ENCODE peak calls at places on chromosomes 12 and 14, in ten cellular contexts. O is psoas muscle, X is AG09319, S is neural progenitor cell, E is Calu3, V is pancreas, F is osteocyte, Y is tibial artery, Q is natural killer cell, U is endothelial cell of umbilical vein. K is an unnamed sample.
A peak's percentile ranks its signal among the peaks of the same experiment; 100 is the strongest.

GRCh38 chr14:92408186-92408585 is 85.2 kb downstream of the SLC24A4 start:
- DNase-seq in O (no peak), X (peak; percentile 44), S (no peak), E (no peak), V (no peak), F (no peak), Y (no peak), Q (no peak), U (peak; percentile 7), K (no peak)

GRCh38 chr14:61620130-61620946 is 75.0 kb upstream of the HIF1A start:
- DNase-seq in O (no peak), X (peak; percentile 87), S (no peak), E (no peak), V (no peak), F (no peak), Y (no peak), Q (no peak), U (peak; percentile 62), K (no peak)

GRCh38 chr12:78431931-78432330 is 432.6 kb upstream of the SYT1 start:
- DNase-seq in O (no peak), X (no peak), S (no peak), E (no peak), V (no peak), F (no peak), Y (no peak), Q (no peak), U (no peak), K (no peak)

GRCh38 chr12:93234641-93235040 is 143.1 kb upstream of the NUDT4 start:
- DNase-seq in O (no peak), X (no peak), S (no peak), E (no peak), V (peak; percentile 57), F (no peak), Y (no peak), Q (no peak), U (peak; percentile 89), K (no peak)

GRCh38 chr12:100554608-100555077 is 18.8 kb upstream of the GAS2L3 start:
- DNase-seq in O (no peak), X (peak; percentile 59), S (peak; percentile 82), E (peak; percentile 74), V (peak; percentile 43), F (no peak), Y (no peak), Q (no peak), U (peak; percentile 96), K (no peak)

GRCh38 chr12:62273724-62274380 is 13.6 kb downstream of the USP15 start:
- DNase-seq in O (no peak), X (no peak), S (no peak), E (no peak), V (no peak), F (no peak), Y (no peak), Q (no peak), U (no peak), K (no peak)

GRCh38 chr12:64621257-64621942 is 11.1 kb downstream of the RASSF3 start:
- DNase-seq in O (no peak), X (no peak), S (no peak), E (no peak), V (no peak), F (no peak), Y (peak; percentile 76), Q (no peak), U (peak; percentile 25), K (no peak)

GRCh38 chr12:19288603-19289244 is 150.6 kb upstream of the AEBP2 start:
- DNase-seq in O (no peak), X (no peak), S (peak; percentile 37), E (no peak), V (no peak), F (no peak), Y (no peak), Q (no peak), U (peak; percentile 58), K (no peak)

GRCh38 chr12:14955876-14956811 is 5.3 kb downstream of the ARHGDIB start:
- DNase-seq in O (no peak), X (no peak), S (no peak), E (no peak), V (no peak), F (no peak), Y (no peak), Q (no peak), U (no peak), K (no peak)

GRCh38 chr14:64388533-64389243 is 535 bp downstream of the MTHFD1 start:
- DNase-seq in O (peak; percentile 27), X (no peak), S (peak; percentile 54), E (peak; percentile 27), V (peak; percentile 11), F (no peak), Y (no peak), Q (no peak), U (no peak), K (no peak)
- TF ChIP-seq CTCF in O (no peak), X (no peak), S (no peak), E (no peak), V (no peak), F (no peak), Y (no peak), Q (no peak), U (no peak), K (no peak)

GRCh38 chr12:54004841-54005530 is 3.8 kb upstream of the HOXC8 start:
- DNase-seq in O (no peak), X (no peak), S (peak; percentile 57), E (no peak), V (no peak), F (no peak), Y (no peak), Q (no peak), U (no peak), K (no peak)

GRCh38 chr12:54003625-54004024 is 3.7 kb downstream of the HOXC9 start:
- DNase-seq in O (no peak), X (no peak), S (no peak), E (no peak), V (no peak), F (no peak), Y (no peak), Q (no peak), U (no peak), K (no peak)

GRCh38 chr12:54002915-54003339 is 3.0 kb downstream of the HOXC9 start:
- DNase-seq in O (no peak), X (no peak), S (no peak), E (no peak), V (no peak), F (no peak), Y (no peak), Q (no peak), U (no peak), K (no peak)

GRCh38 chr12:54005531-54005852 is 3.3 kb upstream of the HOXC8 start:
- DNase-seq in O (no peak), X (no peak), S (no peak), E (no peak), V (no peak), F (no peak), Y (no peak), Q (no peak), U (no peak), K (no peak)

GRCh38 chr12:54004063-54004840 is 4.3 kb downstream of the HOXC9 start:
- DNase-seq in O (no peak), X (no peak), S (no peak), E (no peak), V (no peak), F (no peak), Y (no peak), Q (no peak), U (no peak), K (no peak)
- TF ChIP-seq CTCF in O (no peak), X (no peak), S (no peak), E (no peak), V (no peak), F (no peak), Y (no peak), Q (no peak), U (no peak), K (no peak)

DNA sequence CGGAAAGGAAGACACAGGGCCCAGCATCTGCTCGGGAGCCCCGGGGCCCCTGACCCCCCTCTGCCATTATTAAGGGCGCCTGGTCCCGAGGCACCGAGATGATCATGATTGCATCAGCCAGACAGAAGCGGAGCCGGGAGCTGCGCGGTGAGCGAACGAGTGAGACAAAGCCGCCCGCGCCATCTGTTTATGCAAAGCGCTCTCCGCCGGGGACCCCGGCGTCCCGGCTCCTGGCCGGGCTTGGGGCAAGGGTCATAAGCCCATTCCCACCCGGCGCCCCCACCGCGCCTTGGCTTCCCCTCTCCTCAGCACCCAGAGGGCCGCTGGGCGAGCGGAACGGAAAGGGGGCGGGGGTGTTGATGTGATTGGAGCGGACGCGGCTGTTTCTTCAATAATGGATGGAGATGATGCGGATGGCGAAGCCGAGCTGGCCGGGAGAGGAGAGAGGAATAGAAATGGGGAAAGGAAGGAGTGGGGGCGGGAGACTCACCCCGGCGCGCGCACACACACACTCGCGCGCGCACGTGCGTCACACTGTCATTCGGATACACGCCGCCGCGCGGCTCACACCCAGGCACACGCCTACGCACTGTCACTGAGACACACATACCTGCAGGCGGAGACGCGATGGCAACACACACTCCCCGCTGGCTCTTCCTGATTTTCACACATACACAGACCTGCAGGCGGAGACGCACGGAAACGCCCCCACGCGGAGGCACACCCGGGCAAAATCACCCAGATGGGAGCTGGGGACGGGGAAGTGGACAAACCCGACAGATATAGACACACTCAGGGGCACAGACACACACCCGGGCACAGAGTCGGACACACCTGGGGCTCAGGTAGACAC is 10.7 kb downstream of the STAC3 start:
- DNase-seq in O (peak; percentile 64), X (no peak), S (peak; percentile 68), E (peak; percentile 66), V (peak; percentile 76), F (no peak), Y (peak; percentile 75), Q (peak; percentile 48), U (no peak), K (no peak)
- TF ChIP-seq CTCF in O (no peak), X (no peak), S (no peak), E (no peak), V (no peak), F (no peak), Y (no peak), Q (no peak), U (no peak), K (no peak)

GRCh38 chr12:53045646-53046045 is 4.2 kb upstream of the TNS2 start:
- DNase-seq in O (peak; percentile 24), X (no peak), S (no peak), E (no peak), V (no peak), F (peak; percentile 62), Y (peak; percentile 92), Q (no peak), U (no peak), K (no peak)

GRCh38 chr12:53048033-53048779 is 1.7 kb upstream of the TNS2 start:
- DNase-seq in O (peak; percentile 83), X (no peak), S (peak; percentile 49), E (peak; percentile 65), V (peak; percentile 86), F (peak; percentile 89), Y (peak; percentile 92), Q (no peak), U (peak; percentile 41), K (peak; percentile 70)

GRCh38 chr12:53046655-53047220 is 3.1 kb upstream of the TNS2 start:
- DNase-seq in O (peak; percentile 90), X (peak; percentile 79), S (peak; percentile 72), E (peak; percentile 55), V (peak; percentile 84), F (peak; percentile 93), Y (peak; percentile 97), Q (peak; percentile 30), U (peak; percentile 66), K (no peak)

GRCh38 chr12:53048780-53049401 is 974 bp upstream of the TNS2 start:
- DNase-seq in O (peak; percentile 81), X (no peak), S (peak; percentile 71), E (no peak), V (peak; percentile 73), F (peak; percentile 87), Y (peak; percentile 92), Q (no peak), U (peak; percentile 52), K (no peak)

GRCh38 chr12:53047221-53048032 is 2.4 kb upstream of the TNS2 start:
- DNase-seq in O (peak; percentile 88), X (no peak), S (peak; percentile 90), E (peak; percentile 70), V (peak; percentile 82), F (peak; percentile 94), Y (peak; percentile 93), Q (peak; percentile 76), U (peak; percentile 32), K (peak; percentile 80)
- TF ChIP-seq CTCF in O (peak; percentile 48), X (no peak), S (peak; percentile 15), E (peak; percentile 31), V (no peak), F (peak; percentile 30), Y (peak; percentile 55), Q (peak; percentile 36), U (no peak), K (peak; percentile 59)